ENCODE peak calls at places on chromosomes 2 and 18, in seven cellular contexts. T, V, H, X, C, Z and I are unnamed samples.

GRCh38 chr2:239805414-239805813 is 219.7 kb downstream of the NDUFA10 start:
- DNase-seq in X (no peak), T (no peak), H (no peak), Z (no peak), C (no peak), V (no peak), I (no peak)

GRCh38 chr2:70531419-70532130 is 22.1 kb downstream of the TGFA start:
- DNase-seq in X (no peak), H (no peak), V (no peak), C (no peak), T (no peak), Z (no peak), I (no peak)

GRCh38 chr2:46634905-46635304 is 155.5 kb downstream of the TMEM247 start:
- DNase-seq in T (no peak), C (no peak), X (peak; percentile 89), Z (no peak), V (no peak), H (no peak), I (no peak)

GRCh38 chr2:150690870-150691269 is 203.4 kb upstream of the RND3 start:
- DNase-seq in C (no peak), Z (no peak), V (no peak), T (peak; percentile 53), X (no peak), H (no peak), I (no peak)

GRCh38 chr2:88074854-88075292 is 7.2 kb downstream of the SMYD1 start:
- DNase-seq in Z (no peak), V (no peak), T (peak; percentile 80), X (no peak), C (no peak), H (no peak), I (no peak)

GRCh38 chr2:8682719-8683667 is 1.1 kb downstream of the ID2 start:
- DNase-seq in C (no peak), Z (peak; percentile 8), T (peak; percentile 53), X (peak; percentile 51), V (peak; percentile 57), H (no peak), I (peak; percentile 71)

GRCh38 chr18:50301074-50301473 is 13.6 kb upstream of the CXXC1 start:
- DNase-seq in Z (no peak), H (no peak), C (no peak), X (no peak), V (no peak), T (no peak), I (no peak)

GRCh38 chr2:232633413-232634318 is at the start of gene EFHD1:
- DNase-seq in V (peak; percentile 65), T (peak; percentile 64), X (peak; percentile 73), C (no peak), H (peak; percentile 86), Z (no peak), I (peak; percentile 94)

GRCh38 chr2:189037518-189037917 is 63.3 kb downstream of the COL3A1 start:
- DNase-seq in X (no peak), T (peak; percentile 52), C (no peak), V (peak; percentile 48), H (no peak), Z (no peak), I (no peak)

GRCh38 chr2:197599285-197599965 is 76.0 kb downstream of the RFTN2 start:
- DNase-seq in C (no peak), V (peak; percentile 9), H (no peak), Z (peak; percentile 46), X (peak; percentile 76), T (peak; percentile 64), I (peak; percentile 41)

GRCh38 chr2:230748087-230748486 is 35.4 kb downstream of the CAB39 start:
- DNase-seq in T (no peak), V (no peak), C (no peak), H (no peak), X (no peak), Z (no peak), I (no peak)

GRCh38 chr2:37831081-37831780 is 93.9 kb upstream of the RMDN2 start:
- DNase-seq in C (no peak), X (no peak), T (no peak), V (no peak), H (peak; percentile 67), Z (no peak), I (no peak)

GRCh38 chr2:207041753-207042152 is 102.4 kb downstream of the CPO start:
- DNase-seq in Z (no peak), X (no peak), C (no peak), T (no peak), V (no peak), H (no peak), I (no peak)

GRCh38 chr2:224252601-224253000 is 149.3 kb downstream of the FAM124B start:
- DNase-seq in V (no peak), C (no peak), X (no peak), T (no peak), H (no peak), Z (no peak), I (no peak)

GRCh38 chr2:120514521-120514920 is 168.6 kb downstream of the INHBB start:
- DNase-seq in T (no peak), X (no peak), H (no peak), C (no peak), V (no peak), Z (no peak), I (no peak)

GRCh38 chr2:132681766-132682165 is 11.8 kb upstream of the LYPD1 start:
- DNase-seq in X (no peak), T (no peak), H (no peak), C (no peak), V (peak; percentile 37), Z (no peak), I (no peak)

GRCh38 chr2:238527565-238527964 is 100.8 kb downstream of the ASB1 start:
- DNase-seq in X (peak; percentile 64), C (no peak), T (peak; percentile 35), H (no peak), Z (no peak), V (no peak), I (no peak)

GRCh38 chr2:239294571-239295054 is 106.2 kb downstream of the HDAC4 start:
- DNase-seq in Z (no peak), X (no peak), T (no peak), H (no peak), V (no peak), C (no peak), I (no peak)

GRCh38 chr18:31402026-31402373 is 25.4 kb downstream of the DSG4 start:
- DNase-seq in T (no peak), H (no peak), Z (no peak), X (peak; percentile 16), C (no peak), V (no peak), I (no peak)

DNA sequence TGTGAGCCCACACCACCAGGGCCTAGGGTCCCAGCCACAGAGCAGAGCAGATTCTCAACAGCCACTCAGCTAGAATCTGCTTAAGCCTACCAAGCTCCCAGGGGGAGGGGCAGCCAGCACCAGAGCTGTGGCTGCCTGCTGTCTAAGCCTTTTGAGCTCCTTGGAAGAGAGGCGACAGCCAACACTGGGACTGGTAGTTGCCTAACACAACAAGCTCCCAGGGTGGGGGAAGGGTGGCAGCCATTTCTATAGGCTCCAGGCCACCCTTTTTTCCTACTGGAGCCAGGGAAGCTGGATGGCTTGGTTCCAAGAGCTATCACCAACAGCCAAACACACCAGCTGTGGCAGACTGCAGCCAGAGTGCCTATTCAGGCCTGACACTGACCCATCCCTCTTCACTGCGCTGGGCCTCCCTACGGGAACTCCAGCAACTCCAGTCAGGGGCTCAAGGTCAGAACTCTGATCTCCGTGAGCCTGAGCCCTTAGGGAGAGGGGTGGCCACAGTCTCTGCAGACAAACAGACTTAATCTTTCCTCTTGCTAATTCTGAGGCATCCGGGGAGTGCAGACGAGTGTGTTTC is 1824.3 kb upstream of the CELF4 start:
- DNase-seq in Z (no peak), H (no peak), C (no peak), T (peak; percentile 41), V (no peak), X (no peak), I (no peak)
- TF ChIP-seq CTCF in Z (no peak), H (no peak), C (no peak), T (no peak), V (no peak), X (no peak), I (no peak)

DNA sequence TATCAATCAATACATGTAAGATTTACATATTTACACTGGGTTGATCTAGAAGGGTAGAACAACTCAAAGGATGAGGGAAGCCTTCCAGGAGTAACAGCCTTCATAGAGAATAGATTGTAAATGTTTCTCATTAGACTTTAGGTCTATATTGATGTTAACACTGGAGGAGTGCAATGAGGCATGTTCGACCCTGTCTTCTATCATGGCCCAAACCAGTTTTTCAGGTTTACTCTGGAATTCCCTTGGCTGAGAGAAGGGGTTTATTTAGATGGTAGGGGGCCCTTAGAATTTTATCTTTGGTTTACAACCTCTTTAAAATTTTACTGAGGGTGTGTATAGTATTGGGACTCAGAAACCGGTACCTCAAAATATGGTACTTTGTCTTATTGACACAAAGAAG is 634.9 kb upstream of the PIK3C3 start:
- DNase-seq in H (no peak), Z (no peak), X (no peak), V (no peak), C (no peak), T (no peak), I (no peak)
- H3K4me1 ChIP-seq in H (no peaks in the 10 kb centered on the region), Z (no peaks in the 10 kb centered on the region), X (no peaks in the 10 kb centered on the region), V (peaks cover 8% of the 10 kb centered on the region), C (no peaks in the 10 kb centered on the region), T (no peaks in the 10 kb centered on the region), I (no peaks in the 10 kb centered on the region)

GRCh38 chr2:117917223-117917917 is 96.5 kb downstream of the CCDC93 start:
- DNase-seq in V (no peak), H (no peak), Z (no peak), X (peak; percentile 12), T (peak; percentile 20), C (no peak), I (no peak)
- TF ChIP-seq CTCF in V (no peak), H (peak; percentile 13), Z (no peak), X (no peak), T (peak; percentile 36), C (peak; percentile 39), I (no peak)

GRCh38 chr18:3593904-3594759 is 144.2 kb downstream of the TGIF1 start:
- DNase-seq in X (peak; percentile 97), T (peak; percentile 99), Z (peak; percentile 95), C (peak; percentile 95), V (peak; percentile 98), H (peak; percentile 89), I (no peak)
- H3K4me1 ChIP-seq in X (peaks cover 75% of the 10 kb centered on the region), T (peaks cover 43% of the 10 kb centered on the region), Z (peaks cover 96% of the 10 kb centered on the region), C (peaks cover 73% of the 10 kb centered on the region), V (peaks cover 48% of the 10 kb centered on the region), H (peaks cover 44% of the 10 kb centered on the region), I (peaks cover 53% of the 10 kb centered on the region)